ENCODE peak calls at places on chromosome 20, in six cellular contexts. V is A549, N is tibial nerve, I is neuronal stem cell, Y is left lung, T is Peyer's patch. D is an unnamed sample.

GRCh38 chr20:20267685-20268429 is 100.0 kb upstream of the INSM1 start:
- DNase-seq in I (no peak), T (no peak), V (no peak), N (no peak), Y (no peak), D (no peak)

GRCh38 chr20:46357030-46357514 is 48.8 kb upstream of the CDH22 start:
- DNase-seq in I (no peak), Y (no peak), N (no peak), V (no peak), T (no peak), D (no peak)

GRCh38 chr20:45998761-45999160 is 9.9 kb upstream of the MMP9 start:
- DNase-seq in V (no peak), N (no peak), T (no peak), Y (peak), I (no peak), D (no peak)

GRCh38 chr20:6766433-6766832 is 1.1 kb upstream of the BMP2 start:
- DNase-seq in N (no peak), I (no peak), Y (no peak), V (no peak), T (no peak), D (no peak)

GRCh38 chr20:47788741-47789080 is 3.4 kb upstream of the SULF2 start:
- DNase-seq in V (no peak), I (no peak), N (no peak), Y (no peak), T (no peak), D (no peak)

GRCh38 chr20:31948008-31948407 is 3.8 kb downstream of the PDRG1 start:
- DNase-seq in Y (no peak), N (no peak), T (no peak), I (no peak), V (no peak), D (no peak)

GRCh38 chr20:36307412-36308317 is 1.5 kb downstream of the DLGAP4 start:
- DNase-seq in N (no peak), I (no peak), V (no peak), Y (no peak), T (no peak), D (no peak)

GRCh38 chr20:8375898-8376297 is 243.8 kb downstream of the PLCB1 start:
- DNase-seq in V (no peak), Y (no peak), I (peak), N (no peak), T (no peak), D (no peak)

GRCh38 chr20:58237318-58238182 is 9.1 kb upstream of the ANKRD60 start:
- DNase-seq in I (no peak), N (no peak), T (no peak), V (no peak), Y (no peak), D (no peak)

GRCh38 chr20:43323592-43323991 is 133.9 kb upstream of the PTPRT start:
- DNase-seq in T (no peak), Y (no peak), V (no peak), N (no peak), I (no peak), D (no peak)

GRCh38 chr20:54139188-54139587 is 34.6 kb downstream of the CYP24A1 start:
- DNase-seq in I (no peak), T (no peak), Y (no peak), N (no peak), V (no peak), D (no peak)

GRCh38 chr20:54138427-54138826 is 35.4 kb downstream of the CYP24A1 start:
- DNase-seq in N (no peak), T (no peak), I (no peak), V (no peak), Y (no peak), D (no peak)

GRCh38 chr20:54140067-54140466 is 33.7 kb downstream of the CYP24A1 start:
- DNase-seq in V (no peak), T (no peak), I (no peak), Y (no peak), N (no peak), D (no peak)

GRCh38 chr20:54140486-54140885 is 33.3 kb downstream of the CYP24A1 start:
- DNase-seq in I (no peak), Y (no peak), V (no peak), N (no peak), T (no peak), D (no peak)

GRCh38 chr20:54140927-54141566 is 32.7 kb downstream of the CYP24A1 start:
- DNase-seq in I (no peak), V (no peak), Y (no peak), N (no peak), T (no peak), D (no peak)
- H3K27ac ChIP-seq in I (no peak), V (peak), Y (no peak), N (no peak), T (no peak), D (no peak)

GRCh38 chr20:21571841-21572690 is 58.2 kb upstream of the NKX2-2 start:
- DNase-seq in I (peak), N (no peak), Y (no peak), T (peak), V (no peak), D (no peak)
- H3K27ac ChIP-seq in I (no peak), N (no peak), Y (no peak), T (no peak), V (no peak), D (no peak)

GRCh38 chr20:49578436-49578835 is 10.5 kb upstream of the PTGIS start:
- DNase-seq in I (no peak), T (no peak), N (no peak), Y (no peak), V (no peak), D (no peak)
- H3K27ac ChIP-seq in I (no peak), T (no peak), N (no peak), Y (no peak), V (no peak), D (no peak)

GRCh38 chr20:41617931-41618806 is at the start of gene CHD6:
- DNase-seq in T (peak), V (peak), Y (peak), N (peak), I (peak), D (peak)

GRCh38 chr20:41616228-41616627 is 1.9 kb downstream of the CHD6 start:
- DNase-seq in I (no peak), Y (no peak), V (no peak), N (no peak), T (no peak), D (no peak)

GRCh38 chr20:41617059-41617921 is 887 bp downstream of the CHD6 start:
- DNase-seq in I (peak), V (peak), T (peak), Y (peak), N (peak), D (peak)

GRCh38 chr20:41619360-41620115 is 1.4 kb upstream of the CHD6 start:
- DNase-seq in T (no peak), I (no peak), V (no peak), Y (no peak), N (no peak), D (no peak)

DNA sequence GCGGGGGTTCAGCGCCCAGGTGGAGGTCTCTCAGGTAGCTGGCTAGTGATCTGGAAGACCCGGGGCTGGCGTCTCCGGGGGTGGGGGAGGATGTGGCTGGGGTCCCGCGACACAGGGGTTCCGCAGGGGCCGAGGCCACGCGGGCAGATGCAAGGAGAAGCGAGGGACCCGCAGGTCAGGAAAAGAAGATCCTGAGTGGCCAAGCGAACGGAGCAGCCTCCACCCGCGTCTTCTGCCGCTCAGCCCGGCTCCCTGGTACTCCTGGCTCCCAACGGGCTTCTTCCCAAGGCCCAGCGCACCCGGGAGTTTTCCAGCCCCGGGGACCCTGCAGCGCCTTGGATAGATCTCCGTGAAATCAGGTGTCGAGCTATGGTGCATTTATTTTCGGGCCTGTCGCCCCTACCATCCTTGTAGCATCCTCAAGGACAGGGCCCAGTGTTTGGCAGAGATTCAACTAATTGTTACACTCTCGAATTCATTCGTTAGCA is 674 bp upstream of the CHD6 start:
- DNase-seq in I (no peak), T (no peak), N (no peak), Y (no peak), V (no peak), D (no peak)
- H3K27ac ChIP-seq in I (no peak), T (peak), N (no peak), Y (peak), V (peak), D (no peak)

GRCh38 chr20:60237981-60238380 is 279.8 kb downstream of the CDH26 start:
- DNase-seq in I (no peak), V (no peak), N (no peak), T (no peak), Y (no peak), D (no peak)
- H3K27ac ChIP-seq in I (no peak), V (no peak), N (no peak), T (no peak), Y (no peak), D (no peak)

DNA sequence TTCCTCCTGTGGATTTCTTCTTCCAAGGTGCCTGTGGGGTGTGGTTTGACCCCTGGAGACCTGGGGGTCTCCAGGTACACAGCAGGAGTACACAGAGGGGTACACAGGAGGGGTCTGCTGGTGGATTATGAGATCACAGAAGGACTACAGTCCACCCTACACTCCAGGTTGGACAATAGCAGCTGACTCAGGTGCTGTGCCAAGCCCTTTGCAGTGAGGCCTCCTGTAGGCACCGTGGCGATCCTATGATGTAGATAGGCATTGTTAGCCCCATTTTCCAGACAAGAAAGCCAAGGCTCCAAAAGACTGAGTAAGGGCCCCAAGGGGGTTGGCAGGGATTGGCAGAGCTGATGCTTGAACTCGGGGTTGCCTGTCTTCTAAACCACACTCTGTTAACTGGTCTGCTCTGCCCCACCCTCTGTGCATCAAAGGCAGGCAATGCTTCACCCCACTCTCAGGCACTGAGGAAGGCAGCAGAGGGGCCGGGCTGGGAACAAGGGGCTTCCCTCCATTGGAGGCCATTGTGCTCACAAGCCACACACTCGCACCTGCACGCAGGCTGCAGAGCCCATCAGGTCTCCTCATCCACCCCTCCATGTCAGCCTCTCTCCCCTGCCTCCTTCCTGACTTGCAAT is 77.5 kb upstream of the SIRPA start:
- DNase-seq in I (no peak), V (no peak), Y (peak), T (peak), N (no peak), D (no peak)
- H3K27ac ChIP-seq in I (no peak), V (peak), Y (peak), T (no peak), N (no peak), D (no peak)

DNA sequence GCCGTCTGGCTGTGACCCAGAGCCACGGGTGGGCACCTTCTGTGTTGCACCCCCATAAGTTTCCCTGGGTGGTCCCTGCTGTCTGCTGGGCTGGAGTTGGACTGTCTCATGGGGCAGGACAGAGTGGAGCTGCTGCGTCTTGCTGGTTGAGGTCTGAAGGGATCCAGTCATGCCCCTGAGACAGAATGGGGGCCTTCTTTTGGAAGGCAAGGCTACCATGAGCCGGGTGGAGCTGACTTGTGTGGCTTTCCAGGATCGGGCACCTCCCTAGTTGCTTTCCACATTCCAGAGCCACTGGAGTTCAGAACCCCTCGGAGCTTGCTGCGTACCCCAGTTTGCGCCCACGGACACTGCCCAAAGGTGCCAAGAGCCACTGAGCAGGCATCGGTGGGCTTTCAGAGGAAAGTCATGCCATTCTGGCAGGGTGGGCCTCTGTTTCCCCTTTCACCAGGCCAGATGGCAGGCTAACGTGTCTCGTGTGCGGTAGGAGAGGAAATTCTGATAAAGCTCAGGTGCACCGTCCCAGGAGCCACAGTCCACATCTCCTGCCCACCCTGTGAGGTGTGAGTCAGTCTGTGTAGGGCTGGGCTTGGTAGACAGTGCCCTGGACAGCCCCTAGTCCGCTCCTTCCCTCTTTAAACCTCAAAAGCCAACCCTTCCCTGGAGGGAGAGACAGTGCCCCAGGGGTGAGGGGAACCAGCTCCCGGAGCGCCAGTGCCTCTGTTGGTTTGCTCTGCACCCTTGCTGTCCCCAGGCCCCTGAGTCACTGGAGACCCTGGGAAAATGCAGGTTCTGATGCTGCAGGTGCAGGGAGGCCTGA is 125.3 kb downstream of the SYCP2 start:
- DNase-seq in N (peak), I (no peak), Y (no peak), T (no peak), V (no peak), D (no peak)
- H3K27ac ChIP-seq in N (no peak), I (no peak), Y (no peak), T (no peak), V (no peak), D (no peak)

D was measured in pancreas.